ENCODE peak calls at places on chromosomes 16 and 17, in five cellular contexts. N is progenitor cell of endocrine pancreas, S is transverse colon, M is H1, G is heart right ventricle. Z is an unnamed sample.

GRCh38 chr16:57394444-57394843 is 10.1 kb upstream of the CCL17 start:
- DNase-seq in G (no peak), N (no peak), S (peak), M (no peak), Z (no peak)

GRCh38 chr17:8056232-8056975 is 17.5 kb downstream of the ALOX15B start:
- DNase-seq in G (peak), M (no peak), N (no peak), S (peak), Z (peak)

GRCh38 chr17:80970044-80970761 is 21.4 kb upstream of the CHMP6 start:
- DNase-seq in N (no peak), G (peak), S (peak), M (no peak), Z (no peak)

GRCh38 chr16:47136101-47136820 is 7.5 kb downstream of the NETO2 start:
- DNase-seq in S (no peak), N (no peak), G (peak), M (no peak), Z (peak)

GRCh38 chr16:89143201-89143741 is 28.3 kb upstream of the CDH15 start:
- DNase-seq in G (no peak), N (no peak), M (no peak), S (no peak), Z (no peak)

GRCh38 chr16:54284319-54284930 is 2.2 kb downstream of the IRX3 start:
- DNase-seq in N (peak), S (peak), M (peak), G (no peak), Z (peak)

GRCh38 chr17:43129671-43130010 is 4.5 kb upstream of the BRCA1 start:
- DNase-seq in G (no peak), N (no peak), M (no peak), S (no peak), Z (no peak)

GRCh38 chr16:89118361-89119061 is 24.9 kb downstream of the ACSF3 start:
- DNase-seq in N (no peak), S (peak), M (no peak), G (no peak), Z (peak)

GRCh38 chr16:90031931-90032663 is 12.8 kb upstream of the DBNDD1 start:
- DNase-seq in M (no peak), G (no peak), S (no peak), N (no peak), Z (peak)

GRCh38 chr16:89633064-89633631 is 19.7 kb downstream of the DPEP1 start:
- DNase-seq in N (no peak), S (peak), M (no peak), G (no peak), Z (peak)

GRCh38 chr16:83095926-83096692 is 469.3 kb downstream of the CDH13 start:
- DNase-seq in G (no peak), M (no peak), N (no peak), S (no peak), Z (peak)

GRCh38 chr17:38656959-38657823 is 17.6 kb downstream of the EPOP start:
- DNase-seq in M (no peak), N (no peak), G (no peak), S (no peak), Z (no peak)

GRCh38 chr17:76090517-76091135 is 11.6 kb downstream of the ZACN start:
- DNase-seq in S (no peak), N (no peak), G (no peak), M (no peak), Z (no peak)

GRCh38 chr16:1923299-1924034 is 5.3 kb upstream of the HS3ST6 start:
- DNase-seq in N (no peak), M (peak), S (peak), G (no peak), Z (no peak)

GRCh38 chr16:83717814-83718213 is 90.0 kb upstream of the HSBP1 start:
- DNase-seq in N (no peak), M (no peak), S (no peak), G (peak), Z (peak)

GRCh38 chr17:2954898-2955445 is 108.4 kb downstream of the OR1D5 start:
- DNase-seq in N (no peak), S (no peak), M (no peak), G (no peak), Z (peak)

GRCh38 chr16:31873556-31874353 is at the start of gene ZNF267:
- DNase-seq in N (peak), M (peak), S (peak), G (peak), Z (peak)

GRCh38 chr16:4283939-4284338 is 11.1 kb upstream of the TFAP4 start:
- DNase-seq in M (no peak), S (no peak), G (no peak), N (no peak), Z (peak)

GRCh38 chr17:72474740-72475477 is 354.1 kb downstream of the SOX9 start:
- DNase-seq in N (no peak), M (no peak), G (no peak), S (peak), Z (no peak)

GRCh38 chr17:36131436-36131835 is 27.8 kb downstream of the CCL4 start:
- DNase-seq in M (no peak), S (no peak), N (no peak), G (no peak), Z (no peak)
- TF ChIP-seq CTCF in M (peak), S (no peak), N (no peak), G (no peak), Z (no peak)

GRCh38 chr16:16096161-16096857 is 127.0 kb downstream of the ABCC6 start:
- DNase-seq in M (no peak), N (no peak), S (peak), G (no peak), Z (peak)
- TF ChIP-seq CTCF in M (peak), N (peak), S (peak), G (no peak), Z (peak)

GRCh38 chr17:83075270-83075880 is 4.0 kb upstream of the METRNL start:
- DNase-seq in G (no peak), N (no peak), S (no peak), M (no peak), Z (no peak)

GRCh38 chr17:83074696-83075223 is 4.6 kb upstream of the METRNL start:
- DNase-seq in G (no peak), M (no peak), S (no peak), N (no peak), Z (no peak)

GRCh38 chr17:83077411-83077810 is 2.0 kb upstream of the METRNL start:
- DNase-seq in G (no peak), S (no peak), N (no peak), M (no peak), Z (no peak)

GRCh38 chr17:83078378-83079339 is 750 bp upstream of the METRNL start:
- DNase-seq in G (no peak), N (no peak), M (no peak), S (no peak), Z (no peak)

DNA sequence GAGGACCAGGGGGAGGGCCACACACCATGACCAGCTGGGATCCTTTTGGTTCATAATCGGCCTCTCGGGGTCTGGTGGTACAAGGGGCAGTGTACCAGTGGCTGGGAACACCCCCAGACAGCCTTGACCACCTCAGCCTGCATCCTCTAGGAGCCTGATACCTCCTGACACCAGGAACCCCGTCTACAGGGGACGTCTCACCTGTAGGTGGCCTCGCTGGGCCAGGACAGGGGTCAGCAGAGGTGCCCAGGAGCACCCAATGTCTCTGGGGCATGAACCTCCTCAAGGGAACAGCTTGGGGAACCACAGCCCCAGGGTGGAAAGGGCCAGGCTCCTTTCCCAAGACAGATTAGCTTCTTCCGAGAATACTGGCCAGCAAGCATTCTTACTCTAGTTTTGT is 2.5 kb upstream of the METRNL start:
- DNase-seq in M (no peak), S (no peak), G (no peak), N (no peak), Z (no peak)
- TF ChIP-seq CTCF in M (peak), S (no peak), G (peak), N (peak), Z (peak)

GRCh38 chr16:27639588-27640276 is 89.8 kb downstream of the KATNIP start:
- DNase-seq in N (peak), S (no peak), M (peak), G (peak), Z (peak)
- TF ChIP-seq CTCF in N (peak), S (peak), M (peak), G (peak), Z (peak)

DNA sequence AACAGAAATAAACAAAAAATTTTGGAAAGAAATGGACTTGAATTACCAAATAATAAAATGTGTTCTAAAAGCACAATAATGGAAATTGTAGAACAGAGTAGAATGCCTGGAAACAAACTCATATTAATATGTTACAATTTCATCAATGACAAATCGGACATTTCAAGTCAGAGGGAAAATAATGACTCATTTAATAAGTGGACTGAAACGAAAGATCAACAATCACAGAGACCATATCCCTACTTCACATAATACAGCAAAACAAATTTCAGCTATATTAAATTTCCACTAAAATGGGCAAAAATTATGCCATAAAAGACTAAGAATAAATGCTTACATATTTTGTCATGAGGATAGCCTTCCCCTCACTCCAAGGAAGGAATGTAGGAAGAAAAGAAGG is 25.7 kb downstream of the CDYL2 start:
- DNase-seq in G (no peak), M (no peak), N (no peak), S (no peak), Z (no peak)
- TF ChIP-seq CTCF in G (no peak), M (no peak), N (no peak), S (no peak), Z (no peak)

GRCh38 chr16:8923199-8923598 is 40.5 kb downstream of the USP7 start:
- DNase-seq in G (no peak), N (no peak), S (no peak), M (no peak), Z (no peak)

GRCh38 chr16:8926827-8927226 is 36.9 kb downstream of the USP7 start:
- DNase-seq in G (no peak), S (peak), M (no peak), N (no peak), Z (no peak)

GRCh38 chr16:8924214-8924613 is 39.5 kb downstream of the USP7 start:
- DNase-seq in S (peak), M (no peak), N (no peak), G (peak), Z (no peak)

GRCh38 chr16:8928467-8928957 is 35.2 kb downstream of the USP7 start:
- DNase-seq in N (no peak), S (no peak), M (no peak), G (no peak), Z (no peak)

DNA sequence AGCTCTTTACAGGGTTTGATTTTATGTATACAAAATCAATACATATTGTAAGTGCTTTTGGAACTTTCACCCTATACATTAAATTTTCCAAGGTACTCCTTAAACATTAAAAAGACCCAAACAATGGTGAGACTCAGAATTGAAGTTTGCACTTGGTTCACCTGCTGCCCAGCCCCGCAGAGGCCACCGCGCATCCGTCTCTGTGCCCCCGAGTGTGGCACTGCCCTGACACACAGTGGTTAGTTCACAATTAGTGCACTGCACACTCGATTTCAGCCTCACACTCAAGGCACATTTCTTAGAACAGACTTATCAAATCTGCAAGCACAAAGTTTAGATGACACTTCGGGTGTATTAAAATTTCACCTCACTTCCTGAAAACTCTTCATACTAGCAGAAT is 38.3 kb downstream of the USP7 start:
- DNase-seq in M (no peak), G (no peak), N (no peak), S (no peak), Z (no peak)
- TF ChIP-seq CTCF in M (no peak), G (no peak), N (no peak), S (no peak), Z (no peak)

GRCh38 chr17:51079049-51079448 is 41.6 kb downstream of the SPAG9 start:
- DNase-seq in M (peak), N (no peak), G (no peak), S (no peak), Z (peak)

GRCh38 chr17:51085150-51085805 is 35.4 kb downstream of the SPAG9 start:
- DNase-seq in M (no peak), S (no peak), N (no peak), G (no peak), Z (peak)

GRCh38 chr17:51087072-51087757 is 33.5 kb downstream of the SPAG9 start:
- DNase-seq in M (no peak), S (no peak), N (no peak), G (no peak), Z (no peak)

GRCh38 chr17:51088287-51088686 is 32.4 kb downstream of the SPAG9 start:
- DNase-seq in G (no peak), N (no peak), S (no peak), M (peak), Z (no peak)

DNA sequence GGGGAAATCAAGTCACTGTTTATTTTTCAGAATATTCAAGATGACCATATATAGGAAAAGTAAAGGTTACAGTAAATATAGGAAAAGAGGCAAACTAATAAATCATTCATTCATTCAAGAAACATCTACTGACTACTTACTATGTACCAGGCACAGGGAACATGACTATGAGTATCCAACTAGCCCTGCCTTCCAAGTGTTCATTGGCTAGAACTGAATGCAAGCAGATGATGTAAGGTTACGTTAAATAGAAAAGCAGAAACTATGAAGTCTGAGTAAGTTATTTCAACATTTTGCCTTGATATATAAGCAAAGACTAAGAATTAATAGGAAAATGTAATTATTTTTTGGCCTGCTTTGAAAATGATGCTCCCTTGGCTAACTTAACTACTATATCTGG is 36.7 kb downstream of the SPAG9 start:
- DNase-seq in N (no peak), G (no peak), S (no peak), M (no peak), Z (no peak)
- TF ChIP-seq CTCF in N (no peak), G (no peak), S (no peak), M (no peak), Z (no peak)

GRCh38 chr17:44565866-44566443 is 8.7 kb downstream of the FZD2 start:
- DNase-seq in S (no peak), G (no peak), M (no peak), N (no peak), Z (no peak)

GRCh38 chr17:44559288-44560249 is 2.3 kb downstream of the FZD2 start:
- DNase-seq in M (no peak), N (no peak), S (no peak), G (no peak), Z (no peak)

GRCh38 chr17:44568311-44568710 is 11.0 kb downstream of the FZD2 start:
- DNase-seq in S (no peak), G (no peak), N (no peak), M (no peak), Z (no peak)

GRCh38 chr17:44561237-44561623 is 3.9 kb downstream of the FZD2 start:
- DNase-seq in N (no peak), G (no peak), S (no peak), M (no peak), Z (no peak)

DNA sequence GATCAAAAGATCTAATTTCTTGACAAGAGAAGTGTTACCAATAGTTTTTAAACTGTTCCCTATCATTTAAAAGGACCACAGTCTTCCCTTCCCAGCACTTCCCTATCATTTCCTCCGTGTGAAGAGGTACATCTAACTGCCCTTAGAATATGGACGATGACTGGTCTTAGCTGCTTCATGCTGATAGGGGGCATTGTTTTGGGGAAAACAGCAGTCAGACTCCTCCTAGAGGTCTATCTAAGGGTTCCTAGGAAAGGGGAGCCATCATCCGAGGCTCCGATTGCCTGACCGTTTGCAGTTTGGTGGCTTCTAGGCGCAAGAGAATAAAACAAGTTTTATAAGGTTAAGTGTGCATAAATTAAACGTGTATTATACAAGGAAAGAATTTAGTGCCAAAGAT is 7.1 kb downstream of the FZD2 start:
- DNase-seq in M (no peak), S (no peak), G (no peak), N (no peak), Z (no peak)
- TF ChIP-seq CTCF in M (peak), S (no peak), G (no peak), N (no peak), Z (no peak)

DNA sequence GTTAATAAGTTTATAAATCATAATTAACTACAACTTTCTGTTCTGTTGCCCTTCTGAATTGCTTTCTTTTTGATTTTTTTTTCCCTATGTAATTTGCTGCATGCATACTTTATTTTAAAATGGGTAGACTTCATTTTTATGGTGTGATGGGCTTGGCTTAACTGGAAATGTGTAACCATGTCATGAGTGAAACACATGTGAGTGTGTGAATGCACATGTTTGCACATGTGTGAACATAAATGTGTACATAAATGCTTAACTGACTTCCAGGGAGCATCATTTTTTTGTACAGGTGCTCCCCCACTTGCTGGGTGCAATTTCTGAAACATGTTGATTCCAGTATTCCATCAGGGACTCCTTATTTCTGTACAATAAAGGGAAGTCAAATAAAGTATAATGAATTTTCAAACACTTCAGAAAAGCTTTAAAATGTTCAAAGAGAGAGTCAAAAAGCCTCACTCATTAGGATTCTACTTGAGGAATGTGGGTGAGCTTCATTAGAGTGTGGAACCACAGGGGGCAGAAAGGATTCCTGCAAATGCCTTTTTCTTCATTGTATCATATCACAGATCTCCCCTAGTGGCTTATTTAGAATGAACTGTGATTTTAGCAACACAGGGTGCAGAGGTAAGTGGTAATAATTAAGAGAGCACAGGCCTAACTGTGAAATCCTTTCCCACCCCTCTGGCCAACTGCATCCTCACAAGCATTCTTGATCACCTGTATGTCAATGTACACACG is 31.7 kb upstream of the CDH11 start:
- DNase-seq in N (no peak), S (no peak), M (no peak), G (no peak), Z (no peak)
- TF ChIP-seq CTCF in N (no peak), S (no peak), M (no peak), G (no peak), Z (no peak)

Z was measured in astrocyte of the spinal cord.